ENCODE peak calls at places on chromosomes 4 and X, in eight cellular contexts. N is stomach, F is Peyer's patch, O is ovary, S is suprapubic skin, Z is H1, K is A549, L is breast epithelium. V is an unnamed sample.

GRCh38 chr4:110808371-110808878 is 185.5 kb upstream of the PITX2 start:
- DNase-seq in N (no peak), S (no peak), L (no peak), F (no peak), Z (no peak), K (no peak), O (no peak), V (no peak)

GRCh38 chr4:2796261-2797187 is 3.6 kb downstream of the SH3BP2 start:
- DNase-seq in K (no peak), Z (no peak), F (no peak), O (peak; percentile 12), L (peak; percentile 67), S (peak; percentile 80), N (peak; percentile 85), V (peak; percentile 36)

GRCh38 chr4:60485279-60485678 is 714.8 kb upstream of the ADGRL3 start:
- DNase-seq in O (no peak), L (no peak), F (no peak), K (no peak), Z (no peak), S (no peak), N (no peak), V (no peak)

GRCh38 chr4:78565971-78566372 is 14.4 kb downstream of the ANXA3 start:
- DNase-seq in L (no peak), O (no peak), S (no peak), Z (no peak), N (no peak), F (no peak), K (peak; percentile 48), V (no peak)

GRCh38 chr4:8262637-8263322 is 6.8 kb upstream of the HTRA3 start:
- DNase-seq in N (no peak), L (no peak), K (no peak), F (no peak), O (no peak), Z (no peak), S (no peak), V (no peak)

GRCh38 chr4:57147335-57148060 is 37.3 kb upstream of the IGFBP7 start:
- DNase-seq in O (no peak), S (no peak), N (no peak), Z (no peak), K (no peak), F (no peak), L (no peak), V (no peak)

GRCh38 chr4:152363086-152363485 is 172.8 kb downstream of the FBXW7 start:
- DNase-seq in K (no peak), N (no peak), O (no peak), L (no peak), F (no peak), S (no peak), Z (no peak), V (no peak)

GRCh38 chrX:47843363-47843762 is 6.7 kb downstream of the ZNF81 start:
- DNase-seq in F (no peak), O (no peak), K (no peak), Z (no peak), S (no peak), L (no peak), N (no peak), V (no peak)

GRCh38 chr4:169314906-169315305 is 44.1 kb upstream of the SH3RF1 start:
- DNase-seq in L (peak; percentile 43), K (peak; percentile 31), S (no peak), O (peak; percentile 68), N (peak; percentile 92), F (peak; percentile 17), Z (no peak), V (peak; percentile 58)

GRCh38 chrX:6468716-6469115 is 66.2 kb downstream of the VCX3A start:
- DNase-seq in F (no peak), L (no peak), Z (no peak), N (no peak), O (no peak), S (no peak), K (no peak), V (no peak)

GRCh38 chrX:55908685-55909212 is 191.2 kb downstream of the RRAGB start:
- DNase-seq in O (no peak), L (no peak), F (peak; percentile 16), K (peak; percentile 20), N (no peak), Z (no peak), S (no peak), V (no peak)

GRCh38 chr4:100842856-100843255 is 325.0 kb upstream of the EMCN start:
- DNase-seq in F (no peak), O (no peak), K (no peak), N (no peak), Z (no peak), S (no peak), L (no peak), V (no peak)

GRCh38 chrX:44945736-44946135 is 72.7 kb downstream of the KDM6A start:
- DNase-seq in S (no peak), Z (no peak), K (no peak), N (no peak), L (no peak), F (no peak), O (no peak), V (no peak)

GRCh38 chr4:185399466-185399865 is 2.8 kb downstream of the ANKRD37 start:
- DNase-seq in F (no peak), N (no peak), Z (no peak), L (no peak), K (no peak), S (no peak), O (no peak), V (no peak)

GRCh38 chrX:71846429-71846828 is 64.2 kb upstream of the NHSL2 start:
- DNase-seq in K (no peak), S (no peak), F (no peak), L (no peak), N (no peak), Z (no peak), O (no peak), V (no peak)

DNA sequence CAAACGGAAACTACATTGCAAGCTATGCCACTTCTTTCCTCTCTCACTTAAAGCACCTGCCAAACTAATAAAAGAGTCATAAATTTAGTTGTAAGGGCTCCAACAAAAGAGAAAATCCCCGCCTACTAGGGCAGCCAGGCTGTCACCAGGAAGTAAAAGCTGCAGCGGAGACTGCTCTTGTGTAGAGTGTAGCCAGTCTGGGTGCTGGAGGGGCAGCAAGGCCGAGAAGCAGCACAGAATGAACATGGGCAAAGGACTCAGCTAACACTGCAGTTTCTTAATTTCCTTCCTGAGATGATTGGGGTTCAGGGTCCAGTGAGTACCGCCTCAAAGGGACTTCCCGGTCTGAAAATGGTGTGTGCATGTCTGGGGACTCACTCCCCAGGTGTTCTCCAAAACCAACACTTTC is 89.4 kb upstream of the MAML3 start:
- DNase-seq in Z (no peak), N (peak; percentile 52), L (peak; percentile 26), K (no peak), O (no peak), F (peak; percentile 32), S (no peak), V (no peak)
- TF ChIP-seq POLR2A in Z (no peak), N (no peak), L (no peak), K (no peak), O (no peak), F (peak; percentile 51), S (no peak), V (no peak)

GRCh38 chrX:118503260-118504041 is 7.8 kb downstream of the DOCK11 start:
- DNase-seq in O (no peak), S (no peak), F (no peak), L (no peak), K (no peak), N (no peak), Z (no peak), V (no peak)
- TF ChIP-seq POLR2A in O (no peak), S (no peak), F (no peak), L (no peak), K (no peak), N (no peak), Z (no peak), V (no peak)

DNA sequence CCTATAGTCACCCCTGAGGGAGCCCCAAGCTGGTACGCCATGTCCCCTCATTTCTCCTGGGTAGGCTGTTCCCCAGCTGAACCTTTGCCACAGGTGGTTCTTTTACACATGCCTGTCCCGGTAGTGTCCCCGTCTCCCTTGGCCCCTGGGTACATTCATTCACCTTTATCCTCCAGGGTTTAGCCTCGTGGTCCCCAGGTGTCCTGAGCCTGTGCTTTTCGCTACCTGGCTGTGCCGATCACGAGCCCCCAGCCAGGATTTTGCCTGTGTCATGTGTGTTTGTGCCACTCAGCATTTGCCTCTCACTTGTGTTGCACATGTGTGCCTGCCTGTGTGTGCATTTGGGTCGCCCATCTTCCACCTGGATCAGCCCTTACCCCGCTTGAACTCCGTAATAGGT is 57.6 kb downstream of the GPR143 start:
- DNase-seq in L (no peak), F (no peak), O (no peak), S (no peak), N (no peak), K (no peak), Z (no peak), V (no peak)
- TF ChIP-seq POLR2A in L (no peak), F (no peak), O (no peak), S (no peak), N (no peak), K (no peak), Z (no peak), V (no peak)

GRCh38 chr4:112315446-112315845 is 18.3 kb downstream of the ALPK1 start:
- DNase-seq in K (no peak), L (no peak), O (no peak), S (no peak), F (no peak), N (no peak), Z (no peak), V (no peak)

GRCh38 chr4:112322866-112323265 is 25.7 kb downstream of the ALPK1 start:
- DNase-seq in N (no peak), S (no peak), K (no peak), F (no peak), O (no peak), L (no peak), Z (no peak), V (no peak)

GRCh38 chr4:112321768-112322684 is 24.9 kb downstream of the ALPK1 start:
- DNase-seq in L (peak; percentile 22), F (peak; percentile 86), N (peak; percentile 73), Z (no peak), S (peak; percentile 66), K (peak; percentile 5), O (no peak), V (peak; percentile 66)

GRCh38 chr4:112316333-112316732 is 19.2 kb downstream of the ALPK1 start:
- DNase-seq in O (no peak), S (no peak), N (no peak), F (no peak), L (no peak), K (no peak), Z (no peak), V (no peak)

DNA sequence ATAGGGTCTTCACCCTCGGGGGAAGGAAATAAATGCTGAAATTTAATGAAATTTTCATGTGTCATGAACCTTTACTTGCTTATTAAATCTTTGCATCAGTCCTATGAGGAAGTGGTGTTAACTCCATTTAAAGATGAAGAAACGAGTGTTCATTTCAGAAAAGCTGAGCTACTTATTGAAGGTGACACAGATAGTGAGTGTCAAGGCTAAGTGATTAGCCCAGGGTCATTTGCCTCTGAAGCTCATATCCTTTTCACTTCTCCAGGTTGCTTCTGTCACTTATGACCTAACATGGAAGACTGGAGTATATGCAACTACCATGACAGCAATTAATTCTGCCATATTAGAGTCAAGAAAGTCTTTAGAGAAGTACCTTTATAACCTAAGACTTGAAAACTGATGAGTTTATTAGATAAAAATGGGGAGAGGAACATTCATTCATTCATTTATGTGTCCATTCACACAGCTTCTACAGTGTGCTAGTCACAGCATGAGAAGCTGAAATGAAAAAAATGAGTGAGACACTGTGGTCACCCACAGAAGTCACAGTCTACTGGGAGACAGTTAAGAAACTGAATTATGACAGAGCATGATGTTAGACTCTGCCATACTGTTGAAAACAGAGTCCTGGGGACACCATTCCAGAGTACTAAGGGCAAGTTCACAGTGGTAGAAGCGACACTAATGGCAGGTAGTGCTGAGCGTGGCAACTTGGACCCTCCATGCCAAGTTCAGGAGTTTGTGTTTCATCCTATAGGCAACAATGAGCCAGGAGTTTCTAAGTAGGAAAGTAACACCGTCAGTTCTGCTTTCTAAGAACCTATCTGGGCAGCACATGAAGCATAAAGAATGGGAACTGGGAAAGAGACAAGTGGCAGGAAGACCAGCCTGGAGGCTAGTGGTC is 21.3 kb downstream of the ALPK1 start:
- DNase-seq in K (no peak), Z (no peak), F (no peak), S (no peak), L (no peak), O (no peak), N (no peak), V (no peak)
- TF ChIP-seq POLR2A in K (no peak), Z (no peak), F (no peak), S (no peak), L (no peak), O (no peak), N (no peak), V (no peak)